ENCODE peak calls at places on chromosomes 3 and 15, in ten cellular contexts. X, Y, T, S, H, N, L, A, G and U are unnamed samples.

GRCh38 chr15:44222478-44222877 is 27.4 kb upstream of the FRMD5 start:
- DNase-seq in X (no peak), Y (no peak), T (no peak), S (no peak), H (no peak), N (no peak), L (no peak), A (no peak), G (no peak), U (no peak)

GRCh38 chr15:70596354-70597055 is 166.9 kb downstream of the UACA start:
- DNase-seq in X (no peak), Y (no peak), T (no peak), S (no peak), H (no peak), N (peak; percentile 91), L (no peak), A (no peak), G (no peak), U (no peak)

GRCh38 chr3:24048843-24049242 is 103.8 kb downstream of the NR1D2 start:
- DNase-seq in X (no peak), Y (no peak), T (no peak), S (no peak), H (no peak), N (peak; percentile 19), L (no peak), A (no peak), G (no peak), U (no peak)

GRCh38 chr3:61452536-61452991 is 108.8 kb upstream of the PTPRG start:
- DNase-seq in X (no peak), Y (no peak), T (no peak), S (no peak), H (no peak), N (peak; percentile 55), L (no peak), A (no peak), G (no peak), U (no peak)

GRCh38 chr15:48862705-48863104 is 15.2 kb upstream of the EID1 start:
- DNase-seq in X (no peak), Y (no peak), T (no peak), S (no peak), H (no peak), N (no peak), L (no peak), A (no peak), G (no peak), U (no peak)

GRCh38 chr3:13839253-13839652 is 40.6 kb downstream of the WNT7A start:
- DNase-seq in X (no peak), Y (no peak), T (no peak), S (no peak), H (no peak), N (no peak), L (no peak), A (no peak), G (no peak), U (no peak)

GRCh38 chr3:121431717-121432517 is 113.9 kb downstream of the POLQ start:
- DNase-seq in X (peak; percentile 71), Y (no peak), T (peak; percentile 48), S (peak; percentile 27), H (peak; percentile 62), N (peak; percentile 9), L (no peak), A (no peak), G (peak; percentile 19), U (peak; percentile 57)

GRCh38 chr3:170792511-170792910 is 77.5 kb downstream of the RPL22L1 start:
- DNase-seq in X (no peak), Y (no peak), T (no peak), S (no peak), H (no peak), N (no peak), L (no peak), A (no peak), G (no peak), U (no peak)

GRCh38 chr3:13408890-13409289 is 11.2 kb downstream of the NUP210 start:
- DNase-seq in X (no peak), Y (no peak), T (no peak), S (no peak), H (no peak), N (no peak), L (no peak), A (no peak), G (no peak), U (no peak)

GRCh38 chr3:115022835-115023398 is 124.2 kb downstream of the ZBTB20 start:
- DNase-seq in X (no peak), Y (no peak), T (no peak), S (no peak), H (no peak), N (no peak), L (no peak), A (no peak), G (no peak), U (no peak)

GRCh38 chr3:135736740-135737139 is 228.8 kb upstream of the PPP2R3A start:
- DNase-seq in X (peak; percentile 79), Y (no peak), T (no peak), S (no peak), H (no peak), N (peak; percentile 30), L (no peak), A (no peak), G (peak; percentile 38), U (no peak)

GRCh38 chr3:86739244-86739643 is 251.7 kb downstream of the VGLL3 start:
- DNase-seq in X (no peak), Y (no peak), T (no peak), S (no peak), H (no peak), N (no peak), L (no peak), A (no peak), G (no peak), U (no peak)
- H3K36me3 ChIP-seq in X (no peaks in the 10 kb centered on the region), Y (no peaks in the 10 kb centered on the region), T (no peaks in the 10 kb centered on the region), S (no peaks in the 10 kb centered on the region), H (no peaks in the 10 kb centered on the region), N (no peaks in the 10 kb centered on the region), L (no peaks in the 10 kb centered on the region), A (no peaks in the 10 kb centered on the region), G (no peaks in the 10 kb centered on the region), U (no peaks in the 10 kb centered on the region)

GRCh38 chr3:118785415-118785814 is 249.2 kb downstream of the IGSF11 start:
- DNase-seq in X (no peak), Y (no peak), T (no peak), S (no peak), H (no peak), N (no peak), L (no peak), A (no peak), G (no peak), U (no peak)
- H3K4me1 ChIP-seq in X (no peaks in the 10 kb centered on the region), Y (no peaks in the 10 kb centered on the region), T (no peaks in the 10 kb centered on the region), S (no peaks in the 10 kb centered on the region), H (no peaks in the 10 kb centered on the region), N (no peaks in the 10 kb centered on the region), L (no peaks in the 10 kb centered on the region), A (no peaks in the 10 kb centered on the region), G (no peaks in the 10 kb centered on the region), U (no peaks in the 10 kb centered on the region)

GRCh38 chr3:51637144-51637940 is 33.7 kb upstream of the TEX264 start:
- DNase-seq in X (no peak), Y (no peak), T (peak; percentile 70), S (no peak), H (no peak), N (no peak), L (no peak), A (no peak), G (no peak), U (no peak)
- H3K36me3 ChIP-seq in X (peaks cover 7% of the 10 kb centered on the region), Y (no peaks in the 10 kb centered on the region), T (peaks cover 95% of the 10 kb centered on the region), S (peaks cover 53% of the 10 kb centered on the region), H (peaks cover 22% of the 10 kb centered on the region), N (peaks cover 14% of the 10 kb centered on the region), L (no peaks in the 10 kb centered on the region), A (peaks cover 54% of the 10 kb centered on the region), G (peaks cover 48% of the 10 kb centered on the region), U (peaks cover 73% of the 10 kb centered on the region)

DNA sequence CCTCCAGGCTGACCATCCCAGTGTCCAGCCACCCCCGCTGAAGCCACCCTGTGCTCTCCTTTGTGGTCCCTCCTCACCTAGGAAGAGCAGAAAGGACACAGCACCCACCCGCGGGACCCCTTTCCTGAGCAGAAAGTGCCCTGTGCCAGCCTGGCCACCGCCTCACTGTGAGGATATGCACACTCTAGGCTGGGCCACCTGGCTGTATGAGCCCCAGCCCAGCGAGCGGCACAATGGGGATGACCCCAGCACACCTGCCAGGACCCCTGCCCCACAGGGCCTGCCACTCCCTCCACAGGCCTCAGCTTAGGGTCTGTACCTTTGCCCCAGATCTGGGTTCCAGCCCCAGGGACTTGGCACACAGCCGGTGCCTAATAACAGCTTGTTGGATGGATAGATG is 47.9 kb upstream of the FURIN start:
- DNase-seq in X (no peak), Y (no peak), T (peak; percentile 42), S (no peak), H (no peak), N (no peak), L (no peak), A (no peak), G (no peak), U (no peak)
- H3K4me1 ChIP-seq in X (peaks cover 6% of the 10 kb centered on the region), Y (peaks cover 1% of the 10 kb centered on the region), T (no peaks in the 10 kb centered on the region), S (no peaks in the 10 kb centered on the region), H (peaks cover 10% of the 10 kb centered on the region), N (no peaks in the 10 kb centered on the region), L (peaks cover 45% of the 10 kb centered on the region), A (peaks cover 6% of the 10 kb centered on the region), G (no peaks in the 10 kb centered on the region), U (no peaks in the 10 kb centered on the region)

DNA sequence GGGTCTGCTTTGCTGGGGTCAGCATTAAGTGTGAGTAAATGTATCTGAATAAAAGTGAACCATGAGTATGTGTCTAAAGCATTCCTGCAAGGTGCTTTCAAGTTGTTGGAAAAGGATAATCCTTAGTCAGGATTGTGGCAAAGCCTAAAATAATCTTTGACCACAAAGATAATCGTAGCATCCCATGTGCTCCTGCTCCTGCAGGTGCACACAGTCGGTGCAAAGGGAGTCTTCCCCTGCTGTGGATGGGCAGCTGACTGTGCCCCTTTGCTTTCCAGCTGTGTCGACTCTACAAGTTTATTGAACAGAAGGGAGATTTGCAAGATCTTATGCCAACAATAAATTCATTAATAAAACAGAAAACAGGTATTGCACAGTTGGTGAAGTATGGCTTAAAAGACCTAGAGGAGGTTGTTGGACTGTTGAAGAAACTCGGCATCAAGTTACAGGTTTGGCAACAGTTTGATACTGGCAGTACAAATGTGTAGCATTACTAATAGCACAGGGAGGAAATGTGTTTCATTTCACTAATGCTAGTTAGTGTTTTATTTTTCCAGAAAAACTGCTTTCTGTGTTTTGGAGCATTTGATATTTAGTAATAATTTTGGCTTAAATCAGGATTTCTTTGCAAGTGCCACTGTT is 22.6 kb downstream of the SRP14 start:
- DNase-seq in X (no peak), Y (no peak), T (no peak), S (no peak), H (no peak), N (no peak), L (no peak), A (no peak), G (no peak), U (no peak)
- H3K36me3 ChIP-seq in X (no peaks in the 10 kb centered on the region), Y (no peaks in the 10 kb centered on the region), T (peaks cover 54% of the 10 kb centered on the region), S (peaks cover 8% of the 10 kb centered on the region), H (no peaks in the 10 kb centered on the region), N (peaks cover 30% of the 10 kb centered on the region), L (peaks cover 6% of the 10 kb centered on the region), A (peaks cover 30% of the 10 kb centered on the region), G (peaks cover 45% of the 10 kb centered on the region), U (peaks cover 55% of the 10 kb centered on the region)

GRCh38 chr3:177195941-177196472 is 1.3 kb downstream of the TBL1XR1 start:
- DNase-seq in X (peak; percentile 64), Y (no peak), T (no peak), S (no peak), H (peak; percentile 53), N (no peak), L (no peak), A (no peak), G (no peak), U (no peak)
- H3K4me1 ChIP-seq in X (peaks cover 29% of the 10 kb centered on the region), Y (peaks cover 2% of the 10 kb centered on the region), T (peaks cover 10% of the 10 kb centered on the region), S (peaks cover 59% of the 10 kb centered on the region), H (peaks cover 48% of the 10 kb centered on the region), N (peaks cover 17% of the 10 kb centered on the region), L (peaks cover 31% of the 10 kb centered on the region), A (peaks cover 3% of the 10 kb centered on the region), G (peaks cover 36% of the 10 kb centered on the region), U (peaks cover 29% of the 10 kb centered on the region)